ENCODE peak calls at places on chromosomes 13 and 19, in five cellular contexts. L is BE2C, G is IMR-90, D is body of pancreas, Z is neural progenitor cell. X is an unnamed sample.

GRCh38 chr19:33064778-33065550 is at the start of gene RHPN2:
- DNase-seq in L (peak), G (peak), D (peak), Z (peak), X (peak)

GRCh38 chr19:19081642-19082151 is 17.9 kb downstream of the SLC25A42 start:
- DNase-seq in L (no peak), G (peak), D (no peak), Z (no peak), X (no peak)

GRCh38 chr13:48580185-48580803 is 47.4 kb upstream of the RCBTB2 start:
- DNase-seq in L (peak), G (peak), D (peak), Z (peak), X (no peak)

GRCh38 chr19:39168258-39169142 is 28.3 kb upstream of the NCCRP1 start:
- DNase-seq in L (no peak), G (no peak), D (no peak), Z (no peak), X (no peak)

GRCh38 chr19:16522559-16523377 is 19.5 kb downstream of the CHERP start:
- DNase-seq in L (no peak), G (no peak), D (no peak), Z (no peak), X (no peak)

GRCh38 chr19:558770-559439 is 13.5 kb upstream of the BSG start:
- DNase-seq in L (no peak), G (peak), D (no peak), Z (no peak), X (no peak)

GRCh38 chr13:37934339-37935191 is 65.0 kb upstream of the TRPC4 start:
- DNase-seq in L (no peak), G (no peak), D (no peak), Z (peak), X (peak)

GRCh38 chr19:30757836-30758617 is 385.8 kb downstream of the ZNF536 start:
- DNase-seq in L (no peak), G (no peak), D (no peak), Z (no peak), X (no peak)

GRCh38 chr19:15260939-15261338 is 28.7 kb upstream of the EPHX3 start:
- DNase-seq in L (no peak), G (no peak), D (no peak), Z (peak), X (no peak)

GRCh38 chr13:20411638-20412342 is 113.9 kb downstream of the CRYL1 start:
- DNase-seq in L (no peak), G (no peak), D (no peak), Z (no peak), X (no peak)

GRCh38 chr19:48424694-48425219 is 21.0 kb upstream of the GRWD1 start:
- DNase-seq in L (no peak), G (peak), D (no peak), Z (no peak), X (peak)

GRCh38 chr19:17886515-17886914 is 14.8 kb downstream of the SLC5A5 start:
- DNase-seq in L (no peak), G (no peak), D (no peak), Z (no peak), X (no peak)

GRCh38 chr13:27641711-27642502 is 20.2 kb downstream of the POLR1D start:
- DNase-seq in L (no peak), G (no peak), D (no peak), Z (no peak), X (no peak)

GRCh38 chr19:43457809-43458208 is 7.6 kb downstream of the LYPD3 start:
- DNase-seq in L (no peak), G (no peak), D (no peak), Z (peak), X (no peak)

GRCh38 chr13:113981611-113982295 is 7.9 kb upstream of the C13orf46 start:
- DNase-seq in L (no peak), G (no peak), D (no peak), Z (no peak), X (no peak)

GRCh38 chr13:27406178-27406939 is 18.1 kb upstream of the GTF3A start:
- DNase-seq in L (peak), G (peak), D (no peak), Z (peak), X (no peak)

GRCh38 chr19:38878575-38879399 is 712 bp upstream of the RINL start:
- DNase-seq in L (no peak), G (no peak), D (no peak), Z (no peak), X (no peak)

GRCh38 chr13:105436946-105437345 is 1098.5 kb downstream of the EFNB2 start:
- DNase-seq in L (no peak), G (no peak), D (no peak), Z (no peak), X (no peak)

GRCh38 chr19:16391301-16392055 is 66.9 kb downstream of the KLF2 start:
- DNase-seq in L (no peak), G (no peak), D (no peak), Z (no peak), X (no peak)

DNA sequence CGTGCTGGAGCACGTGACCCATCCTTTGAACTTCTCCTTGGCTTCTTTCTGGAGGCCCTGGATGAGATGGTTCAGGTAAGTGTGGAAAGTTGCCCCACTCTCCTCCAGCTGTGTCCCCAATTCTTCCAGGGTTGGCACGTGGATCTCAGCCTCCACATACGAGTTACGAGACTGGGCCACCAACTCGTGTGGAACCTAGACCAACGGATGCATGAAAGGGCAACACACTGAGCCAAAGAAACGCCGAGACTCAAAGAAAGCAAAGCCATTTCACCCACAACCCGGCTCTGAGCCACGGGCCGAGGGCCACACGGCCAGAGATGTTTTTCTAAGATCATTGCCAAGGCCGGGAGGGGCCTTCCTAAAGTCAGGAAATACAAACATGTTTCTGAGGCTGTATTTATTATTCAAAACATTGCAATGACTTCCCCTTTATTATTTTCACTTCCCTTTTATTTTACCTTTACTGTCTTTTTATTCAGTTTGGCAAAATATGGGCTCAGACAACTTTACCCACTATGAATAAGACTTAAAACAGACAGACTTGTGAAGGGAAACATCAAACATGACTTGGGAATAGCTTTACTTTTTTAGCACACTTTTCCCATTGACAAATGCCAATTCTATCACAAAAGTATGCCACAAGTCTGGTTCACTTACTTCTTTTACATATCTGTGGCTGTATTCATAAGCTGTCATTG is 94.6 kb downstream of the KL start:
- DNase-seq in L (no peak), G (peak), D (no peak), Z (no peak), X (peak)
- H3K4me3 ChIP-seq in L (no peak), G (no peak), D (no peak), Z (no peak), X (no peak)

GRCh38 chr13:50213526-50213925 is 198.3 kb downstream of the KCNRG start:
- DNase-seq in L (no peak), G (no peak), D (no peak), Z (no peak), X (no peak)

GRCh38 chr13:50214514-50214913 is 199.3 kb downstream of the KCNRG start:
- DNase-seq in L (no peak), G (no peak), D (no peak), Z (no peak), X (no peak)

GRCh38 chr13:50209646-50210045 is 194.4 kb downstream of the KCNRG start:
- DNase-seq in L (no peak), G (no peak), D (no peak), Z (no peak), X (no peak)

GRCh38 chr13:50203256-50204083 is 188.2 kb downstream of the KCNRG start:
- DNase-seq in L (no peak), G (no peak), D (no peak), Z (no peak), X (no peak)

GRCh38 chr13:50208826-50209335 is 193.6 kb downstream of the KCNRG start:
- DNase-seq in L (peak), G (peak), D (no peak), Z (peak), X (peak)
- H3K4me3 ChIP-seq in L (peak), G (peak), D (no peak), Z (no peak), X (peak)

DNA sequence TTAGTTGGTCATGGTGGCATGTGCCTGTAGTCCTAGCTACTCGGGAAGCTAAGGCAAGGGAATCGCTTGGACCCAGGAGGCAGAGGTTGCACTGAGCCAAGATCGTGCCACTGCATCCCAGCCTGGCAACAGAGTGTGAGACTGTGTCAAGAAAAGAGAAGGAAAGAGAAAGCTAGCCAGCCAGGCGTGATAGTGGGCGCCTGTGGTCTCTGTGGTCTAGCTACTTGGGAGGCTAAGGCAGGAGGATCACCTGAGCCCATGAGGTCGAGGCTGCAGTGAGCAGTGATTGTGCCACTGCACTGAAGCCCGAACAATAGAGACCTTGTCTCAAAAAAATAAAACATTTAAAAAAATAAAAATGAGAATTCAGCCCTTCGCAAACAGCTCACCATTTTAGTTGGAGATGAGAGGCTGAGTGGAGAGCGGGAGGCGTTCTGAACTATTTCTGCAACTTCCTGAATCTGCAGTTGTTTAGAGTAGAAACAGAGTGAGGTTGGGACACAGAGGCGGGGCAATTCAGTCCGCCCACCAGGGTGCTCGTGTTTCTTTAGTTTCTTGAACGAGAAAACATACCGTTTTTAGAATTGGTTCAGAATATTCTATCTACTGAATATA is 33.2 kb downstream of the TIMM13 start:
- DNase-seq in L (no peak), G (no peak), D (no peak), Z (no peak), X (no peak)
- H3K4me3 ChIP-seq in L (no peak), G (no peak), D (no peak), Z (no peak), X (no peak)

DNA sequence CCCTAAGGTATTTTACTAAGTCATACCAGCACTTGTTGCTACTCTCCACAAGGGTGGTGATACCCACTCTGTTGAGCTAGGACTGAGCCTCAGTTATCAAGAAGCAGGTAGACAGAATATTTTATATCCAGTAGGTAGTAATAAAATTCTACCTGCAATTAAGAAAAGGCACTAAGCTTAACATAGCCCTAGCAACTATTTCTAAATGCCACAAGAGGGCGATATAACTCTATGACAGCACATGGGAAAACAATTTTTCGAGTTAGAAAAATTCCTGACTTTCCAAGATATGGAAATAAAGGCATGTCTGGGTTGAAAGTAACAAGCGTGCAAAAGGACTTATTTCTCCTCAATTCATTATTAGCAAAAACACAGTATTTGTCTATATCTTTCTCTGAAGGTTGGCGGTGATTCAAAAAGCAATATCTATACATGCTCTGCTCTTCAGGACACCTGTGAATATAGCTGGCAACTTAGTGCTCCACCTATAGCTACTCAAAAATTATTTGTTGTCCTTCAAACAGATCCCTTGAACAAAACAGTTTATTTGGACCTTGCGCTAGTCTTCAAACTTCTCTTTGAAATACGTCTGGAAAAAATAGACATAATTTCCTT is 14.7 kb downstream of the CCDC169 start:
- DNase-seq in L (no peak), G (peak), D (no peak), Z (peak), X (no peak)
- H3K4me3 ChIP-seq in L (no peak), G (no peak), D (no peak), Z (no peak), X (no peak)

DNA sequence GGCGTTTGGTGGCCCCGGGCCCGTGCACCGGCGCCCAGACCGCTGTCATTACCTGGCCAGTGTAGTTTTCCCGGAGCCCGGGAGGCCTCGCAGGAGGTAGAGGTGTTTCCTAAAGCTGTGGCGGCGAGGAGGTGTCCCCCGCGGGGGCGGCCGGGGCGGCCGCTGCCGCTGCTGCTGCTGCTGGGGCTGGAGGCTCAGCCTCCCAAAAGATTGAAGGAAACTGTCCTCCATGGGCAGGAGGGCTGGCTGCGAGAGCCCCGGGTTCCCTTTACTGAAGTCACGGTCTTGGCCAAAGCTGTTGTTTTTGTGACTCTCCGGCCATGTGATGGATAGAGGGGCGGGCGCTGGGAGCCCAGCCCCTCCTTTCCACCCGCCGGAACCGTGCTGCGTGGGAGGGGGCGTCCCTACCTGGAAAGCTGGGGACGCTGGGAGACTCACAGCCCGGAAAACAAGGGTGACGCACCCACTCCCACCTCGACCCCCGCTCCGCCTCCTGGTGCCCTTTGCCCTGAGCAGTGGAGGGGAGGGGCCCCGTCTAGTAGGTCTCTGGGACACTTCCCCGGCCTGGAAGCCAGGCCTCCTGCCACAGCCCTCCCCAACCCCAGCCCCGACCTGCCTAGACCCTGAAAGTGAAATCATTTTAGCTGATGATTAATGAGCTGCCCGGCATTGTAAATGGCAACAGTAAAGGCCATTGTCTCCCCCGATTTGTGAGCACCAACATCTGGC is at the start of gene N4BP2L1:
- DNase-seq in L (peak), G (no peak), D (peak), Z (peak), X (peak)
- H3K4me3 ChIP-seq in L (peak), G (peak), D (peak), Z (peak), X (peak)

GRCh38 chr13:101881593-101881992 is 429.1 kb downstream of the ITGBL1 start:
- DNase-seq in L (no peak), G (no peak), D (no peak), Z (no peak), X (no peak)
- H3K4me3 ChIP-seq in L (no peak), G (no peak), D (no peak), Z (no peak), X (no peak)

DNA sequence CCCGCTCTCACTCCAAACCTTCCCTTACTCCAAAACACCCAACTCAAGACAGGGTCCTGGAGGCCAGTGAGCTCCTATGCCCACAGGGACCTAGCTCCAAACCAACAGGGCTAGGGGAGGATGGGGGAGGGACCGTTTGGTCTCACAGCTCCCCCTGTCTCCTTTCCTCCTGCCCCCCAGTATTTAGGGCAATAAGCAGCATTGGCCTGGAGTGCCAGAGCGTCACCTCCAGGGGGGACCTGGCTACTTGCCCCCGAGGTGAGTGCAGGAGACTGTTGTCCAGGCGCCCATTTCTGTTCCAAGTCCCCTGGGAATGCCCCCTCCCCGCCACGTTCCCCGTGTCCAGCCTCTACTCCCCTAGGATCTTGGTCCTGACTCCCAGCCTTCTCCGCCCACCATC is 792 bp downstream of the RETN start:
- DNase-seq in L (no peak), G (no peak), D (no peak), Z (no peak), X (no peak)
- H3K4me3 ChIP-seq in L (no peak), G (no peak), D (no peak), Z (peak), X (no peak)

DNA sequence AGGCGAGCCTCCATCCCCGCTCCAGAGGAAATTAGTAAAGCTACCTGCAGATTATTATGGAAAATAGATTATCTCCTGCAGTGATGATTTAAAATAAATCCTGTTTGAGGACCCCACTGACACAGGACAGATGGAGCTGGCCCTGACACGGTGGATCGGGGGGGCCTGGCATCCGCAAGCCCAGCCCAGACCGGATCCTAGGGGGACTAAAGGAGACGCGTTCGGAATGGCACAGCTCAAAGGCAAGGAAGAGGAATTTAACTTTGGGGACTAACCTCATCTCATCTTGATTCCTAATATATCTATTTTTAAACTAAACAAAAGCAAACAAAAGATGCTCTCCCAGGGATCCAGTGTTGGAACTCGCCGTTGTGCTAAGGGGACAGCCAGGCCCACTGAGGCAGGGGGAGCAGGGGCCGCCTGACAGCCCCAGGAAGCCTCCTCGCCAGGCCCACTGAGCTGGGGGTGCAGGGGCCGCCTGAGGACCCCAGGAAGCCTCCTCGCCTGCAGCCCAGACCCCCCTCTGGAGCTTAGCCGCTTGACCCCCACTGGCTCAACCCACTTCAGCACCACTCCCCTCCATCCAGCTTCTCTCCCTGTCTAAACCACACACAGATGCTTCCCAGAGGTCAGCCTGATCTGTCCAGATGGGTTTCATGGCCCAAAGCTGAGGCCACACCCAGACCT is 78.6 kb downstream of the SPACA7 start:
- DNase-seq in L (no peak), G (no peak), D (no peak), Z (no peak), X (no peak)
- H3K4me3 ChIP-seq in L (no peak), G (no peak), D (no peak), Z (no peak), X (no peak)

GRCh38 chr19:28794301-28794700 is 418.6 kb downstream of the UQCRFS1 start:
- DNase-seq in L (no peak), G (no peak), D (no peak), Z (no peak), X (no peak)

DNA sequence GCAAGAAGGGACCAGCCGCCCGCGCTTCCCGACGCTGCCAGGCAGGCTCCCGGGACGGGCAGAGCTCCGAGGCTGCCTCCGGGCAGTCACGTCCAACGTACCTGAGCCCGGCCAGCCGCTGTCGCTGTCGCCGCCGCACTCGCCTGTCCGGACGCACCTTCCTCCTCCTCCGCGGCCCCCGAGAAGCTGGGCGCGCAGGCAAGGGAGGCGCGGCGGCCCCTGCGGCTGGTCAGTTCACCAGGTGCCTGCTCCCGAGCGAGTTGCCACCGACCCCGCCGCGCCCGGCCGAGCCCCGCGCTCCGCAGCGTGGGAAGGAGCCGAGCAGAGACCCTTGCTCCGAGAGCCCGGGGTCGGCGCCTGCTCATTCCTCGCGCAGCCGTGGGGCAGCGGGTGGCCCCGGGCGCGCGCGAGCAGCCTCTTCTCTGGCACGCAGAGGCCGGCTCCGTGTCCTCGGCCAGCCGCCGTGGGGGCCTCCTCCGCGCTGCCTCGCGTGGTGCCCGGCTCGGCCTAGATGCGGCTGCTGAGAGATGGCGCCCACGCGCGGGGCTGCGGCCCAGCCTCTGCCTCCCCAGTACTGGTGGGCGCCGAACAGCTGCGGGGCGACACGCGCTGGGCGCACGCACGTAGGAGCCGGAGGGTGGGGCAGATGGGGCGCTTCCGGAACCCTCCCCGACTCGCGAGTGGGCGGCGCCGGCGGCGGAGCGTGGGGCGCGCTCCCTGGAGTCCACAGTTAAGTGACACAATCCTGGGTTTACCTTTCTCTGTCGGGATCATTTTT is 419.4 kb downstream of the UQCRFS1 start:
- DNase-seq in L (no peak), G (no peak), D (no peak), Z (peak), X (no peak)
- H3K4me3 ChIP-seq in L (no peak), G (no peak), D (peak), Z (peak), X (no peak)

X was measured in MG63.